ENCODE peak calls at places on chromosomes 12 and 14, in ten cellular contexts. O, L, H, B, Q, R, I, A, M and S are unnamed samples.
A peak's percentile ranks its signal among the peaks of the same experiment; 100 is the strongest.

GRCh38 chr12:106226884-106227640 is 20.8 kb downstream of the CKAP4 start:
- DNase-seq in O (peak; percentile 79), L (peak; percentile 70), H (peak; percentile 47), B (peak; percentile 81), Q (no peak), R (peak; percentile 34), I (peak; percentile 55), A (peak; percentile 56), M (peak; percentile 87), S (peak; percentile 59)

GRCh38 chr12:55706840-55707671 is 648 bp downstream of the ITGA7 start:
- DNase-seq in O (peak; percentile 56), L (no peak), H (no peak), B (no peak), Q (peak; percentile 77), R (no peak), I (no peak), A (no peak), M (no peak), S (no peak)

GRCh38 chr12:4383304-4383865 is 3.9 kb upstream of the FGF23 start:
- DNase-seq in O (peak; percentile 28), L (no peak), H (peak; percentile 30), B (no peak), Q (no peak), R (no peak), I (no peak), A (no peak), M (no peak), S (no peak)

GRCh38 chr14:53055003-53055402 is 98.1 kb downstream of the DDHD1 start:
- DNase-seq in O (peak; percentile 55), L (peak; percentile 18), H (no peak), B (peak; percentile 58), Q (no peak), R (no peak), I (peak; percentile 72), A (peak; percentile 64), M (peak; percentile 28), S (no peak)

GRCh38 chr12:92561543-92561899 is 141.3 kb upstream of the PLEKHG7 start:
- DNase-seq in O (peak; percentile 46), L (no peak), H (no peak), B (no peak), Q (peak; percentile 75), R (no peak), I (peak; percentile 91), A (peak; percentile 69), M (no peak), S (no peak)

GRCh38 chr12:1929985-1930815 is 11.7 kb upstream of the CACNA2D4 start:
- DNase-seq in O (no peak), L (no peak), H (no peak), B (no peak), Q (peak; percentile 50), R (no peak), I (no peak), A (no peak), M (no peak), S (no peak)

GRCh38 chr14:105493921-105494605 is 3.0 kb downstream of the TEDC1 start:
- DNase-seq in O (peak; percentile 2), L (no peak), H (no peak), B (no peak), Q (peak; percentile 71), R (no peak), I (no peak), A (no peak), M (no peak), S (no peak)

GRCh38 chr14:75051556-75051899 is 261 bp upstream of the MLH3 start:
- DNase-seq in O (no peak), L (no peak), H (no peak), B (no peak), Q (no peak), R (no peak), I (no peak), A (no peak), M (no peak), S (no peak)

GRCh38 chr12:96302706-96303310 is 97.4 kb downstream of the CDK17 start:
- DNase-seq in O (no peak), L (no peak), H (no peak), B (no peak), Q (no peak), R (no peak), I (no peak), A (no peak), M (no peak), S (no peak)

GRCh38 chr12:122836027-122836921 is 1.0 kb downstream of the HIP1R start:
- DNase-seq in O (peak; percentile 70), L (peak; percentile 64), H (peak; percentile 43), B (peak; percentile 82), Q (peak; percentile 64), R (no peak), I (peak; percentile 16), A (no peak), M (peak; percentile 50), S (no peak)

GRCh38 chr12:53424626-53425514 is 1.2 kb downstream of the AMHR2 start:
- DNase-seq in O (peak; percentile 75), L (no peak), H (no peak), B (no peak), Q (no peak), R (no peak), I (no peak), A (no peak), M (no peak), S (no peak)

GRCh38 chr12:5989621-5990020 is 44.6 kb upstream of the ANO2 start:
- DNase-seq in O (no peak), L (no peak), H (no peak), B (peak; percentile 30), Q (no peak), R (no peak), I (no peak), A (no peak), M (no peak), S (no peak)

GRCh38 chr12:7970475-7971252 is 34.7 kb upstream of the SLC2A3 start:
- DNase-seq in O (peak; percentile 96), L (peak; percentile 66), H (peak; percentile 92), B (peak; percentile 81), Q (peak; percentile 96), R (peak; percentile 71), I (peak; percentile 94), A (peak; percentile 93), M (peak; percentile 87), S (peak; percentile 72)
- TF ChIP-seq CTCF in O (no peak), L (no peak), H (no peak), B (peak; percentile 5), Q (peak; percentile 42), R (peak; percentile 50), I (no peak), A (peak; percentile 54), M (no peak), S (no peak)

GRCh38 chr12:116274552-116275375 is 2.7 kb downstream of the MED13L start:
- DNase-seq in O (no peak), L (no peak), H (no peak), B (no peak), Q (no peak), R (no peak), I (no peak), A (no peak), M (no peak), S (no peak)
- TF ChIP-seq CTCF in O (no peak), L (no peak), H (no peak), B (no peak), Q (no peak), R (peak; percentile 7), I (no peak), A (no peak), M (no peak), S (no peak)

GRCh38 chr12:120183211-120183631 is 11.3 kb downstream of the GCN1 start:
- DNase-seq in O (no peak), L (no peak), H (no peak), B (no peak), Q (no peak), R (no peak), I (peak; percentile 50), A (peak; percentile 73), M (no peak), S (no peak)

GRCh38 chr12:120180975-120181374 is 13.5 kb downstream of the GCN1 start:
- DNase-seq in O (no peak), L (no peak), H (no peak), B (no peak), Q (no peak), R (no peak), I (no peak), A (no peak), M (no peak), S (no peak)

GRCh38 chr12:120186654-120187053 is 7.9 kb downstream of the GCN1 start:
- DNase-seq in O (no peak), L (no peak), H (no peak), B (no peak), Q (no peak), R (no peak), I (no peak), A (no peak), M (no peak), S (no peak)

DNA sequence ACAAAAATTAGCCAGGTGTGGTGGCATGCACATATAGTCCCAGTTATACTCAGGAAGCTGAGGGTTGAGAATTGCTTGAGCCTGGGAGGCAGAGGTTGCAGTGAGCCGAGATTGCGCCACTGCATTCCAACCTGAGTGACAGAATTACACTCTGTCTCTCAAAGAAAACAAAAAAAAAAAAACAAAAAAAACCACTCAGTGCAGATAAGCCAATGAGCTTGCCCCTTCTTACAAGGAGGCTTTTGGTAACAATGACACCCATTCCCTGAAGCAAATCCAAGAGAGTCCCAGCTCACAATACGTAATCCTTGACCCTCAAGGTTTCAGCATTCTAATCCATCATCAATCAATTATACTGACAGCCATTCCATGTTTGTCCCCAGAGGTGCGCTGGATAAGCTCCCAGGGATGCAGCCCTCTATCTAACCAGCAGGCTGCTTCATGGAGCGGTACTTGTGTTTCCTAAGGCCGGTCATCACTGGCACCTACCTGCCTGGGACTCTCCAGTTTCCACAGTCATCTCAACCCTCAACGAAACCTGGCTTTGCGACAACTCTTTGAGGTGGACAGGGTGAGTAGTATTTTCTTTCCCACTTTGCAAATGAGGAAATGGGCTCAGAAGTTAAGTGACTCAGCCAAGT is 12.4 kb downstream of the GCN1 start:
- DNase-seq in O (peak; percentile 19), L (no peak), H (no peak), B (peak; percentile 91), Q (no peak), R (no peak), I (peak; percentile 74), A (peak; percentile 40), M (no peak), S (peak; percentile 52)
- TF ChIP-seq CTCF in O (no peak), L (no peak), H (no peak), B (peak; percentile 47), Q (no peak), R (peak; percentile 38), I (no peak), A (peak; percentile 25), M (no peak), S (no peak)

DNA sequence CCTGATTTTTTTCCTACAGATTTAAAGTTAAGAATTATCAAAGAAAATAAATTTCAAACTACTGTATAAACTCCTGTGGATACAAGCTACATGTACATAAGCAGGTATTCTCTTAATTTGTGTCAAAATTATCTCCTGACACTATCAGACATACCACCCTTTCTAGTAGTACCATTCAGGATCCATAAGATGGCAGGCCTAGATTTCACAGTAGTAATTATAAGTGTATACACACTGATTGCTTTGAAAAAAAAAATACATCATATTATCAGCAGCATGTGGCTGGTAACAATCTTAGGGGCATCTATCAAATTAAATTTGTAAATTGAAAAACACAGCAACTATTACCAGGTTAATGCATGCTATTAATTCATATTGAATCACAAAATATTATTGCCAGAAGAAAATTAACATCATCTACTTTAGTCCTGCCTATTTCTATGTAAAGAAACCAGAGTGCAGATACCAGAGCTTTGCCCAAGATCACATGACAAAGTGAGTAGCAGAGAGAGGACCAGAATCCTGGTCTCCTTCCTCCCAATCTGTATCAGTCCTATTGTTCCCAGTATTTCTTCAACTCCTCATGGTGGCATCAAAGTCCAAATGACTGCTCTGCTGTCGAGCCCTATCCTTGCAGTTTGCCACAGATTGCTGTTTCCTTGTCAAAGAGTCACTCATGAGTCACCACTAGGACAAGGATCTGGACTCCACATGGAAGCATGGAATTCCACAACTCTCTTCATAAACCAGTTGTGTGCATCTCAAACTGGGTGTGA is 27.7 kb upstream of the CALM1 start:
- DNase-seq in O (peak; percentile 67), L (no peak), H (no peak), B (peak; percentile 47), Q (no peak), R (no peak), I (peak; percentile 33), A (peak; percentile 51), M (peak; percentile 16), S (no peak)
- TF ChIP-seq CTCF in O (no peak), L (no peak), H (no peak), B (no peak), Q (no peak), R (no peak), I (peak; percentile 16), A (no peak), M (peak; percentile 6), S (no peak)